ENCODE peak calls at places on chromosome 14, in four cellular contexts. Q is WTC11, L is K562, Y is HepG2. H is an unnamed sample.

GRCh38 chr14:85190251-85190650 is 339.7 kb upstream of the FLRT2 start:
- DNase-seq in L (no peak), Q (no peak), Y (no peak), H (no peak)

GRCh38 chr14:64878775-64879634 is 702 bp downstream of the SPTB start:
- DNase-seq in L (peak), Y (no peak), Q (peak), H (peak)

GRCh38 chr14:21057803-21058675 is at the start of gene RNASE8:
- DNase-seq in L (no peak), Q (no peak), Y (no peak), H (no peak)

GRCh38 chr14:65329911-65330310 is 82.6 kb upstream of the FUT8 start:
- DNase-seq in Y (no peak), Q (no peak), L (no peak), H (no peak)

GRCh38 chr14:68379510-68380303 is 413.2 kb downstream of the ZFP36L1 start:
- DNase-seq in Y (no peak), L (no peak), Q (no peak), H (no peak)

GRCh38 chr14:33586806-33587205 is 364.1 kb downstream of the EGLN3 start:
- DNase-seq in Q (no peak), L (no peak), Y (no peak), H (no peak)

GRCh38 chr14:21049263-21049662 is 7.1 kb downstream of the RNASE7 start:
- DNase-seq in Q (no peak), L (no peak), Y (no peak), H (no peak)

GRCh38 chr14:97634786-97635185 is 837.6 kb downstream of the VRK1 start:
- DNase-seq in Q (no peak), Y (no peak), L (no peak), H (no peak)

GRCh38 chr14:75981426-75981825 is 369 bp downstream of the TGFB3 start:
- DNase-seq in Y (peak), Q (no peak), L (peak), H (peak)

DNA sequence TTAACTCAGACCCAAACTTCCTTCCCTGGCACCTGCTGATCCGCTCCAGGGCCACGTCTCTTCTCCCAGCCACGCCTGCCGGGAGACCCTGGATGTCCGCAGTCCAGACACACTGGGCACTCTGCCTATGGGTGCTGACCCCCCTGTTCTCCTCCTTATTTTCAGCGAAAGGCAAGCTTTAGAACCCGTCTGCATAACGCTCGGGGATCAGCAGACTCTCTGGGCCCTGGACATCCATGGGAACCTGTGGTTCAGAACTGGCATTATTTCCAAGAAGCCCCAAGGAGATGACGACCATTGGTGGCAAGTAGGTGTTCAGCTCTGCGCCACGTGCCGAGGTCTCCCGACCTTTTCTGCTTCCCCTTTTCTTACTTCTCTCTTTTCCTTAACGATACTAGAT is 63.9 kb downstream of the ANKRD9 start:
- DNase-seq in Y (no peak), Q (no peak), L (no peak), H (no peak)
- TF ChIP-seq SP1 in Y (no peak), Q (no peak), L (no peak), H (no peak)

GRCh38 chr14:67031920-67032774 is 157.1 kb upstream of the GARIN2 start:
- DNase-seq in Q (no peak), Y (no peak), L (no peak), H (no peak)
- TF ChIP-seq ELF4 in Q (no peak), Y (no peak), L (no peak), H (no peak)

DNA sequence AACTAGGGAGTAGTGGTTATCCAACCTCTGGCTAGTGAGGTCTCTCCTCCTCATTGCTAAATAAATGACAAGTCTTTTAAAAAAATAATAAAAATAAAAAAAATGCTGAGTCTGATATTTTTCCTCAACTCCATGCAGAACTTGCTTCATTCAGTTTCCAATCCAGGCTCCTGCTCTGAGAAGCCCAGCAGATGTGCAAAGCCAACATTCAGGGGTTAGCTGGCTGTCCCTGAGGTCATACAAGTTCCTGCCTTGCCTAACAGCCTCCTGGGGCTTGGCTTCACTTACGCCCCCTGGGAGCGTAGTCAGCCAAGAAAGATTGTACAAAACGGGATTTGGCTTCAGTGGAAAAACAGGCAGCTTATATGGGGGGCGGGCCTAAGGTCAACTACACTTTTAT is 23.3 kb downstream of the RTRAF start:
- DNase-seq in Y (no peak), Q (no peak), L (no peak), H (no peak)
- TF ChIP-seq SP1 in Y (no peak), Q (no peak), L (no peak), H (no peak)

GRCh38 chr14:101113108-101113612 is 209.6 kb upstream of the RTL1 start:
- DNase-seq in L (no peak), Y (no peak), Q (no peak), H (no peak)
- TF ChIP-seq ELF4 in L (no peak), Y (no peak), Q (no peak), H (no peak)

DNA sequence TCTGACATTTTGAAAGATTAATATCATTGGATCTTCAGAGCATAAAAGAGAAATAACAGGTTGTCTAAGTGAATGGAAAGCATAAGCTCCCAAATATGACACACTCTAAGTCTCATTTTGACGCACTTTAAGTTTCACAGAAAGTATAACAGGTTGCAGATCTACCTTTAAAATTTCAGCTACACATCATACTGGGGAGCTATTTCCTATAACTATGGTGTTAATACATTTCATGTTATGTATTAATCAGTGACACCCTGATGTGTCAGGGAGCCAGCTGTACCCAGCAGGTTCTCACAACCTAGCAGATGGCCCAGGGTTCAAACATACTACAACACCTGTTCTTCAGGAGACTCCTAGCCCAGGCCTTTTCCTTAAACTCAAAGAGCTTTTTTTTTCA is 31.1 kb upstream of the TMX1 start:
- DNase-seq in Y (no peak), L (no peak), Q (no peak), H (no peak)
- TF ChIP-seq SP1 in Y (no peak), L (no peak), Q (no peak), H (no peak)

GRCh38 chr14:104994988-104995387 is 9.4 kb downstream of the CLBA1 start:
- DNase-seq in Y (no peak), Q (no peak), L (no peak), H (no peak)
- TF ChIP-seq ELF4 in Y (no peak), Q (no peak), L (no peak), H (no peak)

GRCh38 chr14:88835661-88836060 is 11.2 kb downstream of the TTC8 start:
- DNase-seq in Y (no peak), Q (no peak), L (no peak), H (no peak)
- TF ChIP-seq SP1 in Y (no peak), Q (no peak), L (no peak), H (no peak)

H was measured in HEK293T.